ENCODE peak calls at places on chromosomes 12 and 14, in six cellular contexts. T is heart right ventricle, U is GM12865, M is GM10248, O is transverse colon, X is AG10803. C is an unnamed sample.

GRCh38 chr14:63727736-63728728 is at the start of gene SGPP1:
- DNase-seq in O (peak), T (peak), U (peak), X (peak), M (peak), C (peak)

GRCh38 chr12:93025145-93026103 is 96.3 kb upstream of the EEA1 start:
- DNase-seq in O (no peak), M (peak), U (peak), T (peak), X (peak), C (no peak)

GRCh38 chr12:109761631-109761950 is 48.0 kb downstream of the FAM222A start:
- DNase-seq in X (no peak), O (no peak), M (no peak), T (no peak), U (no peak), C (no peak)

GRCh38 chr12:48788852-48789775 is at the start of gene ADCY6:
- DNase-seq in M (peak), T (peak), X (peak), O (peak), U (no peak), C (peak)

GRCh38 chr12:131753041-131753440 is 42.2 kb downstream of the SFSWAP start:
- DNase-seq in O (no peak), U (no peak), T (no peak), X (no peak), M (no peak), C (no peak)

GRCh38 chr12:8078400-8078799 is 3.7 kb upstream of the NECAP1 start:
- DNase-seq in U (peak), O (peak), X (peak), T (no peak), M (peak), C (peak)

GRCh38 chr14:40099316-40099715 is 667.1 kb upstream of the FBXO33 start:
- DNase-seq in U (no peak), X (no peak), O (no peak), M (no peak), T (no peak), C (no peak)

GRCh38 chr12:53550595-53550994 is 43.3 kb upstream of the NPFF start:
- DNase-seq in O (no peak), T (no peak), M (no peak), U (no peak), X (no peak), C (no peak)

GRCh38 chr14:68168460-68169109 is 349.0 kb downstream of the RAD51B start:
- DNase-seq in O (no peak), U (no peak), M (no peak), X (no peak), T (no peak), C (no peak)

GRCh38 chr14:65006251-65006721 is 19.6 kb downstream of the FNTB start:
- DNase-seq in M (no peak), U (no peak), T (no peak), O (no peak), X (no peak), C (no peak)

GRCh38 chr12:100127766-100128508 is 14.7 kb downstream of the BLTP3B start:
- DNase-seq in U (no peak), O (no peak), M (no peak), T (no peak), X (peak), C (no peak)

GRCh38 chr14:73262427-73263183 is 25.3 kb downstream of the PAPLN start:
- DNase-seq in M (no peak), O (no peak), U (no peak), X (no peak), T (no peak), C (no peak)

GRCh38 chr14:49972199-49972671 is 79.4 kb downstream of the ARF6 start:
- DNase-seq in M (no peak), O (peak), U (peak), X (peak), T (peak), C (no peak)

GRCh38 chr12:45014396-45014795 is 36.5 kb downstream of the DBX2 start:
- DNase-seq in X (no peak), T (no peak), M (no peak), U (no peak), O (no peak), C (no peak)

GRCh38 chr12:59678759-59679411 is 83.1 kb downstream of the SLC16A7 start:
- DNase-seq in U (no peak), T (no peak), X (no peak), M (no peak), O (no peak), C (no peak)

GRCh38 chr12:11497438-11497837 is 102.1 kb upstream of the PRB2 start:
- DNase-seq in U (no peak), T (no peak), X (no peak), M (no peak), O (no peak), C (no peak)

GRCh38 chr12:47602330-47602729 is 103.5 kb downstream of the RPAP3 start:
- DNase-seq in O (no peak), M (no peak), T (no peak), X (no peak), U (no peak), C (no peak)

GRCh38 chr14:60233251-60233650 is 15.8 kb upstream of the PPM1A start:
- DNase-seq in M (no peak), O (no peak), U (no peak), X (no peak), T (no peak), C (no peak)

GRCh38 chr12:20282411-20282810 is 85.9 kb upstream of the PDE3A start:
- DNase-seq in T (no peak), M (no peak), U (no peak), O (no peak), X (peak), C (no peak)

GRCh38 chr12:74514098-74514872 is 23.4 kb upstream of the ATXN7L3B start:
- DNase-seq in U (no peak), T (no peak), O (no peak), M (no peak), X (no peak), C (no peak)

GRCh38 chr14:93977790-93978581 is 1.6 kb upstream of the ASB2 start:
- DNase-seq in T (no peak), M (peak), X (no peak), O (peak), U (peak), C (no peak)

GRCh38 chr14:38828183-38828877 is 274.7 kb downstream of the SEC23A start:
- DNase-seq in X (no peak), U (no peak), O (no peak), T (no peak), M (no peak), C (no peak)

GRCh38 chr12:41663487-41664258 is 475.6 kb downstream of the PDZRN4 start:
- DNase-seq in U (no peak), T (no peak), O (no peak), X (peak), M (no peak), C (no peak)

GRCh38 chr12:66011731-66012130 is 118.8 kb downstream of the LLPH start:
- DNase-seq in T (no peak), U (no peak), M (no peak), O (no peak), X (peak), C (no peak)

GRCh38 chr14:73741876-73742519 is 27.8 kb upstream of the PNMA1 start:
- DNase-seq in U (peak), O (no peak), T (no peak), X (no peak), M (no peak), C (no peak)

GRCh38 chr12:96338852-96339478 is 61.3 kb downstream of the CDK17 start:
- DNase-seq in T (no peak), X (no peak), U (no peak), O (no peak), M (no peak), C (no peak)

GRCh38 chr12:119446459-119446858 is 111.9 kb downstream of the CCDC60 start:
- DNase-seq in X (no peak), O (no peak), M (no peak), U (no peak), T (no peak), C (no peak)

GRCh38 chr12:96359328-96359727 is 40.9 kb downstream of the CDK17 start:
- DNase-seq in O (no peak), M (no peak), U (no peak), T (no peak), X (no peak), C (no peak)

GRCh38 chr14:23828001-23828400 is 125.6 kb upstream of the DHRS4 start:
- DNase-seq in X (no peak), U (no peak), O (no peak), M (no peak), T (no peak), C (no peak)

GRCh38 chr12:47794679-47795078 is 21.6 kb downstream of the SLC48A1 start:
- DNase-seq in O (no peak), U (no peak), M (no peak), X (no peak), T (no peak), C (no peak)

GRCh38 chr12:29695026-29695425 is 88.7 kb downstream of the TMTC1 start:
- DNase-seq in T (no peak), O (no peak), X (no peak), M (no peak), U (no peak), C (no peak)

GRCh38 chr14:91911474-91912032 is 35.9 kb downstream of the FBLN5 start:
- DNase-seq in U (peak), T (no peak), O (peak), M (peak), X (peak), C (no peak)

GRCh38 chr12:124053855-124054254 is 80.8 kb downstream of the ZNF664 start:
- DNase-seq in O (peak), M (no peak), T (peak), U (peak), X (peak), C (peak)

GRCh38 chr14:53432378-53432802 is 279.3 kb upstream of the DDHD1 start:
- DNase-seq in M (peak), U (peak), T (no peak), X (peak), O (no peak), C (peak)

GRCh38 chr14:51018521-51018920 is 74.2 kb upstream of the PYGL start:
- DNase-seq in X (peak), U (no peak), O (no peak), M (no peak), T (no peak), C (no peak)

GRCh38 chr12:57456145-57456700 is 1.1 kb downstream of the INHBE start:
- DNase-seq in U (peak), T (no peak), O (no peak), M (peak), X (peak), C (peak)

GRCh38 chr12:8644345-8645248 is 18.0 kb downstream of the MFAP5 start:
- DNase-seq in M (peak), X (no peak), U (peak), O (no peak), T (no peak), C (no peak)

GRCh38 chr12:43038991-43039390 is 449.4 kb upstream of the PRICKLE1 start:
- DNase-seq in M (no peak), X (no peak), O (no peak), U (no peak), T (no peak), C (no peak)

GRCh38 chr12:21604245-21605101 is at the start of gene GYS2:
- DNase-seq in M (no peak), U (no peak), X (no peak), O (no peak), T (no peak), C (no peak)

GRCh38 chr14:89217876-89218275 is 199.2 kb downstream of the FOXN3 start:
- DNase-seq in T (no peak), M (no peak), O (no peak), U (no peak), X (peak), C (no peak)

GRCh38 chr14:89215166-89215940 is 201.7 kb downstream of the FOXN3 start:
- DNase-seq in X (peak), T (no peak), U (no peak), M (no peak), O (no peak), C (no peak)

GRCh38 chr14:89212386-89213235 is 204.4 kb downstream of the FOXN3 start:
- DNase-seq in M (no peak), O (no peak), X (no peak), T (no peak), U (no peak), C (no peak)

GRCh38 chr14:89219056-89219455 is 198.0 kb downstream of the FOXN3 start:
- DNase-seq in M (no peak), X (no peak), U (no peak), T (no peak), O (no peak), C (no peak)

GRCh38 chr14:89214221-89214965 is 202.6 kb downstream of the FOXN3 start:
- DNase-seq in X (peak), T (peak), O (peak), M (no peak), U (no peak), C (no peak)
- TF ChIP-seq CTCF in X (no peak), T (peak), O (no peak), M (no peak), U (no peak), C (no peak)

GRCh38 chr14:100902295-100902694 is 1.2 kb downstream of the RTL1 start:
- DNase-seq in X (no peak), O (no peak), T (no peak), M (no peak), U (no peak), C (no peak)

GRCh38 chr14:100898935-100899840 is 4.3 kb downstream of the RTL1 start:
- DNase-seq in T (no peak), U (no peak), M (no peak), O (no peak), X (no peak), C (no peak)

GRCh38 chr14:100899841-100900771 is 3.4 kb downstream of the RTL1 start:
- DNase-seq in M (no peak), U (no peak), O (no peak), T (peak), X (no peak), C (no peak)

GRCh38 chr14:100901391-100902183 is 1.9 kb downstream of the RTL1 start:
- DNase-seq in U (no peak), O (no peak), X (no peak), T (no peak), M (no peak), C (peak)

GRCh38 chr14:100900837-100901390 is 2.6 kb downstream of the RTL1 start:
- DNase-seq in T (no peak), O (peak), X (no peak), M (no peak), U (no peak), C (peak)
- TF ChIP-seq CTCF in T (peak), O (peak), X (peak), M (peak), U (no peak), C (no peak)

GRCh38 chr14:71431169-71431525 is 501.1 kb upstream of the RGS6 start:
- DNase-seq in M (no peak), O (no peak), T (no peak), X (no peak), U (no peak), C (no peak)

GRCh38 chr14:71432334-71432733 is 499.9 kb upstream of the RGS6 start:
- DNase-seq in T (no peak), M (no peak), O (no peak), U (no peak), X (no peak), C (no peak)

GRCh38 chr14:71433303-71433702 is 498.9 kb upstream of the RGS6 start:
- DNase-seq in T (no peak), M (no peak), O (no peak), X (no peak), U (no peak), C (no peak)

GRCh38 chr14:71429900-71430299 is 502.3 kb upstream of the RGS6 start:
- DNase-seq in O (no peak), T (no peak), M (no peak), X (no peak), U (no peak), C (no peak)

DNA sequence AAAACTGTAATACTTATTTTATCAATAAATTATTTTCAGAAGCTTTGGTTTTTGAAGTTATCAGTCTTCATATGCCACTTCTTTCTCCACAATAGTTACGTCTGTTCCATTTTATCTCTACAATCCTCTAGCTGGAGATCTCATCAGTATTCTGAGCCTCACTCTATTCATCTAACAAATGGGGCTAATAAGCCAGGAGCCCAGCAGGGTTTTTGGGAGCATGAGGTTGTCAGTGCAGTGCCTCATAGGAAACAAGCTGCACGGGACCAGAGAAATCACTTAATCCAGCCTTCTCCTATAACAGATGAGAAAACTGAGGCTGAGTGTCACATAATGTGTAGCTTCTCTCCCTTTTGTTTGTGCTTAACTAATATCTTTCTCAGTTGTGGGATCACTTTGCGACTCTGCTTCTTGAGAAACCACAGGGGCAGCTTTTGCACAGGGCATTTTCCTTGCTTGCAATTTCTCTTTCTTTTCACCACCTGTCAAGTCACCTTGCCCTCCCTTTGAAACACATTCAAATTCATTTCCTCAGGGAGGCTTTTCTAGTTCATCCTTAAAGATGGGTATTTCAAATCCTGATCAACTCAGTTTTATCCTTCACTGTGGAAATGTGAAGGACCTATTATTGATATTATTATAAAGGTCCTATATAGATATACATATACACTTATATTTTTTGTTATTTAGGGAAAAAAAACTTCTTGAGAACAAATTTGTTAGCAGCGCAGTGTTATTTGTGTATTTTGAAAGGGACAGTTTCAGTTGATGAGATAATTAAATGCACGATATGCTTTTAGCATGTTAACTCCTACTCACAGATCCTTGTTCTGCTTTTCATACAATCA is 501.7 kb upstream of the RGS6 start:
- DNase-seq in U (peak), O (no peak), M (peak), T (no peak), X (no peak), C (no peak)
- TF ChIP-seq CTCF in U (no peak), O (no peak), M (no peak), T (no peak), X (no peak), C (no peak)

GRCh38 chr12:112792743-112793142 is 1.2 kb downstream of the RPH3A start:
- DNase-seq in O (no peak), M (no peak), U (no peak), T (no peak), X (no peak), C (no peak)

GRCh38 chr12:112798019-112798760 is 6.6 kb downstream of the RPH3A start:
- DNase-seq in O (no peak), X (no peak), T (no peak), U (no peak), M (no peak), C (no peak)

GRCh38 chr12:112794721-112795486 is 3.4 kb downstream of the RPH3A start:
- DNase-seq in X (no peak), T (no peak), U (no peak), M (no peak), O (no peak), C (no peak)

GRCh38 chr12:112796067-112796466 is 4.5 kb downstream of the RPH3A start:
- DNase-seq in X (no peak), O (no peak), U (no peak), T (no peak), M (no peak), C (no peak)

GRCh38 chr12:112795582-112795981 is 4.0 kb downstream of the RPH3A start:
- DNase-seq in X (no peak), M (no peak), O (no peak), U (no peak), T (no peak), C (no peak)
- TF ChIP-seq CTCF in X (no peak), M (no peak), O (no peak), U (no peak), T (no peak), C (no peak)

DNA sequence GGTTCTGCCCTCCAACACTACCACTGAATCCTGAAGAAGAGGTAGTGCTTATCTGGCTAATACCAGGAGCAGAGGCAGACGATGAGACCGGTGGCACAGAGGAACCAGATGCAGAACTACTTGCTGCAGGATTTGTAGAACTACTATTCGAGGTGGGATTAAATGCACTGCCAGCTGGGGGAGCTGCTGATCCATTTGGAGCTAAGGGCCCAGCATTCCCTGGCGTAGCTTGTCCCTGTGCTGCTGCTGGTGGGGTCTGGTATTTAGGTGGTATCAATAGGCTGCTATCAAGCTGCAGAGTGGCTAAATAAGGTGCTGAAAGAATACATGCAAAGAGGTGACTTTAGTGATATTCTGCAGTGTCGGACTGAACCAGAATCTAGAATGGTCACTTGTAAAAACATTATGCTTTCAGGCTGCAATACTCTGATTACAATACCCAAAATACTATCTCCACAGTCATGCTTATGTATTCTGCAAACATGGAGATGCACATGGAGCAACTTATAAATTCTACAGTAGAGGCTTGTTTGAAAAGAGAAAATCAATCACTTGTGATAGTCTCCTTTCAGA is 294.2 kb downstream of the MED13L start:
- DNase-seq in T (no peak), O (no peak), U (peak), X (no peak), M (no peak), C (peak)
- TF ChIP-seq CTCF in T (peak), O (no peak), U (peak), X (peak), M (peak), C (peak)

C was measured in glutamatergic neuron.